ENCODE peak calls at places on chromosomes 11 and 22, in seven cellular contexts. G is chondrocyte; C is mucosa of descending colon; I is activated CD4-positive, alpha-beta T cell treated with anti-CD3 and anti-CD28 coated beads for 24 hours; X is stimulated activated CD8-positive, alpha-beta memory T cell treated with anti-CD3 and anti-CD28 coated beads, Interleukin-4, amount 100 ng/mL, for 1 hour; S is T-helper 17 cell; V is stimulated activated CD4-positive, alpha-beta T cell treated with anti-CD3 and anti-CD28 coated beads, Interleukin-12 subunit alpha, Interleukin-12 subunit beta, amount 100 ng/mL, for 48 hours. T is an unnamed sample.

GRCh38 chr22:20456064-20456721 is 18.6 kb upstream of the SCARF2 start:
- DNase-seq in V (peak), G (peak), X (peak), I (peak), C (peak), S (peak), T (peak)

GRCh38 chr22:50671641-50672040 is 982 bp upstream of the SHANK3 start:
- DNase-seq in X (no peak), I (no peak), S (no peak), V (no peak), C (no peak), G (peak), T (no peak)

GRCh38 chr22:26234267-26234666 is 65.0 kb downstream of the SEZ6L start:
- DNase-seq in G (no peak), X (no peak), S (no peak), C (no peak), I (no peak), V (no peak), T (no peak)

GRCh38 chr22:35172452-35172851 is 84.8 kb upstream of the HMGXB4 start:
- DNase-seq in V (no peak), I (no peak), S (no peak), X (no peak), G (no peak), C (no peak), T (no peak)

GRCh38 chr22:49660794-49661781 is 166.6 kb downstream of the BRD1 start:
- DNase-seq in V (no peak), I (no peak), X (no peak), S (no peak), G (no peak), C (no peak), T (no peak)

GRCh38 chr11:36672815-36673450 is 74.9 kb upstream of the RAG2 start:
- DNase-seq in S (no peak), G (no peak), I (no peak), X (no peak), V (no peak), C (no peak), T (peak)

GRCh38 chr11:64967376-64967775 is 4.5 kb downstream of the MAJIN start:
- DNase-seq in I (no peak), G (no peak), X (no peak), V (no peak), S (no peak), C (no peak), T (no peak)

GRCh38 chr11:56783448-56784041 is 35.0 kb upstream of the OR9G4 start:
- DNase-seq in X (no peak), V (no peak), S (no peak), C (no peak), I (no peak), G (no peak), T (peak)

GRCh38 chr22:35301370-35301874 is 1.7 kb downstream of the TOM1 start:
- DNase-seq in I (no peak), X (no peak), G (no peak), S (no peak), V (no peak), C (no peak), T (peak)

GRCh38 chr11:1289211-1289935 is 20.1 kb downstream of the TOLLIP start:
- DNase-seq in G (no peak), X (no peak), S (no peak), V (no peak), C (no peak), I (no peak), T (no peak)

GRCh38 chr11:126265801-126266200 is 2.9 kb downstream of the SRPRA start:
- DNase-seq in C (no peak), G (no peak), V (no peak), X (no peak), S (no peak), I (no peak), T (no peak)

GRCh38 chr22:48711031-48711431 is 1116.6 kb downstream of the BRD1 start:
- DNase-seq in G (peak), S (no peak), I (no peak), V (no peak), X (no peak), C (no peak), T (no peak)

GRCh38 chr11:134266841-134267251 is 9.3 kb upstream of the GLB1L3 start:
- DNase-seq in G (no peak), V (no peak), S (no peak), I (no peak), C (no peak), X (no peak), T (peak)

GRCh38 chr11:117934526-117935307 is 5.5 kb upstream of the TMPRSS13 start:
- DNase-seq in C (no peak), V (no peak), I (no peak), G (peak), S (no peak), X (no peak), T (no peak)

GRCh38 chr11:19253149-19253540 is 12.4 kb upstream of the E2F8 start:
- DNase-seq in X (no peak), C (peak), S (no peak), G (no peak), I (no peak), V (no peak), T (no peak)

GRCh38 chr22:21446128-21446826 is 20.9 kb upstream of the TMEM191C start:
- DNase-seq in C (peak), X (no peak), G (peak), S (peak), I (no peak), V (no peak), T (peak)

GRCh38 chr11:335779-336665 is 15.4 kb upstream of the IFITM3 start:
- DNase-seq in G (peak), V (no peak), I (no peak), C (no peak), S (no peak), X (no peak), T (no peak)

GRCh38 chr22:29309332-29310064 is 3.0 kb downstream of the GAS2L1 start:
- DNase-seq in V (no peak), X (no peak), I (no peak), S (no peak), G (peak), C (peak), T (no peak)

GRCh38 chr11:63802637-63803414 is 10.4 kb upstream of the SPINDOC start:
- DNase-seq in C (no peak), X (no peak), G (no peak), I (no peak), V (no peak), S (no peak), T (no peak)

GRCh38 chr11:115453158-115453557 is 51.1 kb downstream of the CADM1 start:
- DNase-seq in X (no peak), C (no peak), V (no peak), I (no peak), G (no peak), S (no peak), T (no peak)

GRCh38 chr11:65899356-65900124 is 648 bp downstream of the FOSL1 start:
- DNase-seq in C (peak), V (peak), I (peak), X (no peak), G (no peak), S (peak), T (no peak)

GRCh38 chr11:120576606-120577005 is 65.1 kb downstream of the GRIK4 start:
- DNase-seq in I (no peak), G (no peak), V (no peak), X (no peak), S (no peak), C (no peak), T (no peak)

GRCh38 chr11:42770444-42771065 is 541.2 kb upstream of the API5 start:
- DNase-seq in I (no peak), C (no peak), V (no peak), X (no peak), G (no peak), S (no peak), T (no peak)

GRCh38 chr11:108859510-108859909 is 194.6 kb downstream of the DDX10 start:
- DNase-seq in G (no peak), X (no peak), S (no peak), I (no peak), V (no peak), C (no peak), T (no peak)

GRCh38 chr11:46649180-46649738 is 31.9 kb downstream of the ATG13 start:
- DNase-seq in S (no peak), I (no peak), V (no peak), G (no peak), X (no peak), C (no peak), T (no peak)

GRCh38 chr11:66874232-66874631 is 17.4 kb downstream of the LRFN4 start:
- DNase-seq in I (no peak), C (no peak), S (no peak), V (no peak), X (no peak), G (no peak), T (no peak)

GRCh38 chr11:34339149-34340064 is 18.4 kb downstream of the ABTB2 start:
- DNase-seq in C (no peak), V (no peak), I (no peak), S (no peak), X (no peak), G (no peak), T (peak)

GRCh38 chr11:19432370-19433163 is 191.8 kb upstream of the E2F8 start:
- DNase-seq in G (no peak), S (no peak), C (no peak), V (no peak), X (no peak), I (no peak), T (no peak)

GRCh38 chr11:74749127-74749964 is 697 bp downstream of the RNF169 start:
- DNase-seq in X (no peak), S (peak), C (peak), V (peak), I (peak), G (no peak), T (peak)

GRCh38 chr11:72179804-72180396 is 12.0 kb upstream of the FOLR1 start:
- DNase-seq in C (no peak), X (no peak), I (no peak), S (no peak), V (peak), G (no peak), T (no peak)

GRCh38 chr11:116732740-116733385 is 39.9 kb downstream of the BUD13 start:
- DNase-seq in V (peak), G (no peak), I (peak), C (peak), X (peak), S (peak), T (peak)

GRCh38 chr11:66313321-66314185 is 3.3 kb downstream of the CD248 start:
- DNase-seq in V (no peak), I (no peak), C (no peak), S (no peak), X (no peak), G (no peak), T (no peak)

GRCh38 chr11:10784229-10785145 is 24.2 kb downstream of the EIF4G2 start:
- DNase-seq in C (no peak), X (no peak), G (no peak), S (no peak), I (no peak), V (no peak), T (no peak)

GRCh38 chr22:36134167-36134566 is 26.4 kb downstream of the APOL3 start:
- DNase-seq in V (no peak), C (no peak), S (no peak), I (no peak), G (peak), X (no peak), T (no peak)

GRCh38 chr22:22884888-22885840 is 2.5 kb upstream of the IGLL5 start:
- DNase-seq in I (peak), X (no peak), S (no peak), G (no peak), C (peak), V (peak), T (no peak)

T was measured in HL-60.